ENCODE peak calls at places on chromosomes 2 and 18, in six cellular contexts. I, O, V, E, N and T are unnamed samples.

GRCh38 chr2:15797231-15797945 is 143.0 kb upstream of the MYCN start:
- DNase-seq in O (no peak), V (no peak), N (no peak), I (no peak), E (no peak), T (no peak)

GRCh38 chr2:207825958-207826330 is 56.2 kb upstream of the FZD5 start:
- DNase-seq in O (peak; percentile 20), V (no peak), I (no peak), N (no peak), E (no peak), T (no peak)

GRCh38 chr2:194289712-194290346 is 1367.2 kb upstream of the SLC39A10 start:
- DNase-seq in V (no peak), I (no peak), E (no peak), O (no peak), N (no peak), T (no peak)

GRCh38 chr2:241982711-241983570 is 113.4 kb downstream of the RTP5 start:
- DNase-seq in N (no peak), E (no peak), I (peak; percentile 32), O (no peak), V (no peak), T (no peak)

GRCh38 chr2:126880825-126881224 is 17.9 kb upstream of the TEX51 start:
- DNase-seq in I (no peak), V (no peak), O (no peak), E (no peak), N (no peak), T (no peak)

GRCh38 chr18:24949908-24950307 is 402.1 kb downstream of the ZNF521 start:
- DNase-seq in N (no peak), O (no peak), E (no peak), I (no peak), V (no peak), T (no peak)

GRCh38 chr2:206275274-206276160 is 1.1 kb downstream of the ZDBF2 start:
- DNase-seq in E (no peak), I (no peak), V (no peak), O (no peak), N (peak; percentile 53), T (no peak)

GRCh38 chr2:14363976-14364375 is 268.5 kb upstream of the LRATD1 start:
- DNase-seq in V (no peak), E (no peak), I (no peak), N (no peak), O (no peak), T (no peak)

GRCh38 chr2:241878007-241878970 is 8.8 kb downstream of the RTP5 start:
- DNase-seq in E (peak; percentile 81), I (no peak), N (peak; percentile 54), V (peak; percentile 70), O (peak; percentile 68), T (peak; percentile 74)

GRCh38 chr2:42216712-42217111 is 47.6 kb downstream of the EML4 start:
- DNase-seq in E (no peak), N (peak; percentile 82), V (no peak), O (no peak), I (no peak), T (no peak)

GRCh38 chr18:2147866-2148265 is 423.4 kb downstream of the METTL4 start:
- DNase-seq in O (peak; percentile 29), E (peak; percentile 76), N (no peak), I (peak; percentile 61), V (no peak), T (no peak)

GRCh38 chr2:160664603-160665145 is 171.1 kb upstream of the RBMS1 start:
- DNase-seq in V (no peak), E (no peak), O (no peak), I (no peak), N (no peak), T (no peak)

GRCh38 chr18:2988041-2988794 is 24.7 kb downstream of the LPIN2 start:
- DNase-seq in O (no peak), E (no peak), V (no peak), I (no peak), N (peak; percentile 82), T (no peak)

GRCh38 chr2:70888389-70888924 is 47.2 kb upstream of the ATP6V1B1 start:
- DNase-seq in E (no peak), N (no peak), O (no peak), V (no peak), I (no peak), T (no peak)

GRCh38 chr2:150204449-150204848 is 283.0 kb downstream of the RND3 start:
- DNase-seq in O (no peak), I (no peak), E (no peak), V (no peak), N (peak; percentile 98), T (no peak)

GRCh38 chr2:127969455-127969854 is 58.4 kb downstream of the SAP130 start:
- DNase-seq in V (no peak), O (no peak), N (no peak), E (no peak), I (no peak), T (no peak)

GRCh38 chr2:67626656-67627055 is 229.5 kb downstream of the ETAA1 start:
- DNase-seq in V (no peak), N (peak; percentile 73), O (no peak), E (no peak), I (no peak), T (no peak)

GRCh38 chr2:197893403-197894177 is 89.2 kb downstream of the PLCL1 start:
- DNase-seq in I (no peak), N (no peak), V (no peak), O (peak; percentile 47), E (no peak), T (no peak)

GRCh38 chr2:1782514-1782913 is 38.2 kb upstream of the PXDN start:
- DNase-seq in I (peak; percentile 23), O (no peak), N (no peak), V (no peak), E (no peak), T (no peak)

GRCh38 chr2:197606180-197606579 is 69.2 kb downstream of the RFTN2 start:
- DNase-seq in N (no peak), I (no peak), E (no peak), V (no peak), O (no peak), T (no peak)

GRCh38 chr18:56315363-56315762 is 323.0 kb downstream of the TXNL1 start:
- DNase-seq in E (no peak), N (peak; percentile 60), V (no peak), O (no peak), I (no peak), T (no peak)

GRCh38 chr2:161070693-161071479 is 89.3 kb upstream of the TANK start:
- DNase-seq in E (no peak), N (no peak), V (no peak), I (no peak), O (no peak), T (no peak)

GRCh38 chr2:231565915-231566594 is 26.6 kb upstream of the TEX44 start:
- DNase-seq in O (no peak), N (no peak), V (no peak), E (no peak), I (no peak), T (no peak)

GRCh38 chr2:23073681-23074080 is 311.3 kb upstream of the KLHL29 start:
- DNase-seq in O (no peak), V (no peak), I (no peak), N (no peak), E (no peak), T (no peak)

GRCh38 chr18:58370662-58371061 is 258.2 kb downstream of the ALPK2 start:
- DNase-seq in I (no peak), E (no peak), V (no peak), N (no peak), O (no peak), T (no peak)

GRCh38 chr2:162473296-162473695 is 129.4 kb downstream of the GCA start:
- DNase-seq in I (no peak), N (no peak), E (no peak), O (no peak), V (no peak), T (no peak)
- TF ChIP-seq CTCF in I (no peak), N (no peak), E (no peak), O (no peak), V (no peak), T (no peak)

DNA sequence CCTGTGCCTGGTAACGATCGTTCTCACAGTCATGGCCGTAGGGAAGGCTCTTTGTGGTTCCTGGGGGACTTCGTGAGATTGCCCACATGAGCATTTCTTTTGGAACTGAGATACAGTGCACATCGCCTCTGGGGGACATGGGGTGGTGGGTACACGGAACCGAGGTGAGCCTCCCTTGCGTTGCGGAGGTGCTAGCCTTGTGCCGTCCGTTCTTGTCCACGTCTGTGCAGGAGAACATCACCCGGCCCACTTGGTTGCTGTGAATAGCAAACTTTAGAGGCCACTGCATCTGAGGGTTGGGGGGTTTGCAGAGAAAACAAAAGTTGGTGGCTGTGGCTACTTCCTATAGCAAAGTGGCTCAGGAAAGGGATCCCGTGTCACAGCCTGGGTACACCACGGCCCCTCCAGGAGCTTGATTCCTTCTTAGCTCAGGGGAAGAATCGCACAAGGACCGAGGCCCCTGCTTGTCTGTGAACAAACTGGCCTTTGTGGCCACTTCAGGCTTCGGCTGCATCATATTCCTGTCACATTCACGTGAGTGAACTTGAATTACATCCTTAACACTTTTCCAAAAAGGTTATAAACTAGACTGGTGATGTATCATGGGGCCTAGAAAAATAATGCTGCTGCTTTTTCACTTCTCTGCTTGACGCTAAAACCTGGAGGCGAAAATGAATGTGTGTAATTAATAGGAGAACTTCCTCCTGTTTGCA is 72.6 kb downstream of the LRRFIP1 start:
- DNase-seq in O (no peak), N (no peak), V (no peak), I (no peak), E (no peak), T (no peak)
- H3K27ac ChIP-seq in O (peak overlapping the region; percentile 86), N (no peak overlapping the region), V (peak overlapping the region; percentile 42), I (peak overlapping the region; percentile 97), E (peak overlapping the region; percentile 97), T (peak overlapping the region; percentile 80)

GRCh38 chr2:26475832-26476501 is 2.0 kb downstream of the OTOF start:
- DNase-seq in I (no peak), N (no peak), O (no peak), E (no peak), V (no peak), T (no peak)
- TF ChIP-seq CTCF in I (no peak), N (no peak), O (no peak), E (no peak), V (no peak), T (no peak)

GRCh38 chr2:74585406-74586182 is 31.1 kb downstream of the DOK1 start:
- DNase-seq in O (peak; percentile 39), N (no peak), E (no peak), I (no peak), V (no peak), T (peak; percentile 33)

GRCh38 chr2:74584088-74584645 is 29.6 kb downstream of the DOK1 start:
- DNase-seq in O (no peak), V (no peak), N (peak; percentile 61), I (no peak), E (no peak), T (no peak)

GRCh38 chr2:74587664-74588277 is 33.3 kb downstream of the DOK1 start:
- DNase-seq in N (peak; percentile 74), V (peak; percentile 58), E (peak; percentile 84), I (peak; percentile 80), O (peak; percentile 51), T (peak; percentile 78)

GRCh38 chr2:74581463-74581862 is 26.9 kb downstream of the DOK1 start:
- DNase-seq in V (no peak), I (no peak), E (no peak), N (no peak), O (no peak), T (no peak)

DNA sequence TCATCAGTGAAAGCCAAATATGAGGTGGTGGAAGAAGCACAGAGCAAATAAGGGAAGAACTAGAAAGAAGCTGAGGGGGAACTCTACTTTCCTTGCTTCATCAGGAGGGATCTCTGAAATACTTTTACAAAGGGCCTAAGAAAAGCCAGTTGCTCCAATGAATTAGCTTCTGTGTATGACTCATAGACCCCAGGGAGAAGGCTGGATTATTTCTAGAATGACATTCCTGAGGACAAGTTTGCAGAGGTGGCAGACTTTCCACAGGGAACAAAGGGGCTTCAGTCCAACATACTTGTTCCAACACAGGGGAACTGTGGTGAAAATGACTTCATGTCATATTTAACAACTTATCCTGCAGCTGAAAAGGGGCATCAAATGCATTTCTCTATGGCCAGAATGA is 29.0 kb downstream of the DOK1 start:
- DNase-seq in V (no peak), I (no peak), O (no peak), E (no peak), N (peak; percentile 58), T (no peak)
- H3K27ac ChIP-seq in V (no peak overlapping the region), I (peak overlapping the region; percentile 26), O (no peak overlapping the region), E (peak overlapping the region; percentile 48), N (peak overlapping the region; percentile 97), T (peak overlapping the region; percentile 58)